ENCODE peak calls at places on chromosomes 16 and 17, in five cellular contexts. One of them, this sample, is unnamed.

GRCh38 chr16:53833145-53833544 is 129.2 kb downstream of the FTO start:
- DNase-seq in prostate gland: no peak
- DNase-seq in fibroblast of lung: no peak
- DNase-seq in AG10803: no peak
- DNase-seq in naive B cell: no peak
- DNase-seq in this sample: no peak

GRCh38 chr17:62824290-62825135 is 16.4 kb upstream of the MARCHF10 start:
- DNase-seq in prostate gland: no peak
- DNase-seq in fibroblast of lung: peak; percentile 78
- DNase-seq in AG10803: peak; percentile 99
- DNase-seq in naive B cell: no peak
- DNase-seq in this sample: no peak

GRCh38 chr17:78289802-78290363 is 58.5 kb downstream of the TMEM235 start:
- DNase-seq in prostate gland: peak; percentile 77
- DNase-seq in fibroblast of lung: peak; percentile 95
- DNase-seq in AG10803: peak; percentile 93
- DNase-seq in naive B cell: peak; percentile 65
- DNase-seq in this sample: peak; percentile 86

GRCh38 chr17:32523827-32524552 is 37.2 kb downstream of the CDK5R1 start:
- DNase-seq in prostate gland: no peak
- DNase-seq in fibroblast of lung: no peak
- DNase-seq in AG10803: no peak
- DNase-seq in naive B cell: peak; percentile 78
- DNase-seq in this sample: no peak

GRCh38 chr17:82330322-82331239 is 3.0 kb downstream of the SECTM1 start:
- DNase-seq in prostate gland: no peak
- DNase-seq in fibroblast of lung: peak; percentile 75
- DNase-seq in AG10803: peak; percentile 58
- DNase-seq in naive B cell: no peak
- DNase-seq in this sample: no peak

GRCh38 chr17:67293251-67294203 is 48.5 kb upstream of the HELZ start:
- DNase-seq in prostate gland: peak; percentile 43
- DNase-seq in fibroblast of lung: peak; percentile 50
- DNase-seq in AG10803: peak; percentile 47
- DNase-seq in naive B cell: peak; percentile 30
- DNase-seq in this sample: peak; percentile 60

GRCh38 chr16:11212819-11213196 is 43.2 kb downstream of the SOCS1 start:
- DNase-seq in prostate gland: no peak
- DNase-seq in fibroblast of lung: no peak
- DNase-seq in AG10803: no peak
- DNase-seq in naive B cell: no peak
- DNase-seq in this sample: no peak

GRCh38 chr17:63531022-63531965 is 8.1 kb downstream of the KCNH6 start:
- DNase-seq in prostate gland: no peak
- DNase-seq in fibroblast of lung: no peak
- DNase-seq in AG10803: peak; percentile 44
- DNase-seq in naive B cell: no peak
- DNase-seq in this sample: no peak

GRCh38 chr16:29694384-29695195 is 15.6 kb downstream of the QPRT start:
- DNase-seq in prostate gland: no peak
- DNase-seq in fibroblast of lung: peak; percentile 79
- DNase-seq in AG10803: no peak
- DNase-seq in naive B cell: no peak
- DNase-seq in this sample: no peak

GRCh38 chr17:38879878-38880727 is 10.2 kb downstream of the LASP1 start:
- DNase-seq in prostate gland: no peak
- DNase-seq in fibroblast of lung: peak; percentile 86
- DNase-seq in AG10803: peak; percentile 85
- DNase-seq in naive B cell: no peak
- DNase-seq in this sample: no peak

GRCh38 chr16:88763502-88764053 is 21.4 kb downstream of the PIEZO1 start:
- DNase-seq in prostate gland: no peak
- DNase-seq in fibroblast of lung: no peak
- DNase-seq in AG10803: no peak
- DNase-seq in naive B cell: no peak
- DNase-seq in this sample: no peak

This sample was measured in ureter.